ENCODE peak calls at places on chromosome 6, in eight cellular contexts. Q is A549, U is HFF-Myc, J is heart right ventricle, T is body of pancreas, X is heart left ventricle, Y is fibroblast of lung, B is cardiac fibroblast. O is an unnamed sample.

GRCh38 chr6:41040101-41040910 is 1.3 kb upstream of the UNC5CL start:
- DNase-seq in Q (peak; percentile 84), U (no peak), J (no peak), T (peak; percentile 89), X (no peak), Y (peak; percentile 39), B (peak; percentile 16), O (peak; percentile 7)

GRCh38 chr6:148973809-148974208 is 227.0 kb downstream of the UST start:
- DNase-seq in Q (peak; percentile 32), U (no peak), J (no peak), T (no peak), X (no peak), Y (peak; percentile 35), B (peak; percentile 66), O (no peak)

GRCh38 chr6:100906325-100906724 is 25.2 kb upstream of the ASCC3 start:
- DNase-seq in Q (no peak), U (no peak), J (no peak), T (no peak), X (no peak), Y (no peak), B (no peak), O (no peak)

GRCh38 chr6:27592107-27592480 is 119.2 kb upstream of the ZNF184 start:
- DNase-seq in Q (peak; percentile 51), U (no peak), J (no peak), T (no peak), X (no peak), Y (no peak), B (no peak), O (peak; percentile 7)

GRCh38 chr6:7633361-7633760 is 43.4 kb downstream of the SNRNP48 start:
- DNase-seq in Q (no peak), U (no peak), J (no peak), T (no peak), X (no peak), Y (peak; percentile 62), B (peak; percentile 61), O (peak; percentile 50)

GRCh38 chr6:63759605-63760004 is 124.0 kb downstream of the PHF3 start:
- DNase-seq in Q (peak; percentile 7), U (no peak), J (no peak), T (no peak), X (no peak), Y (no peak), B (peak; percentile 6), O (peak; percentile 3)

GRCh38 chr6:131281471-131282270 is 146.4 kb downstream of the AKAP7 start:
- DNase-seq in Q (no peak), U (no peak), J (peak; percentile 20), T (peak; percentile 54), X (peak; percentile 38), Y (peak; percentile 38), B (peak; percentile 12), O (peak; percentile 23)

GRCh38 chr6:123116370-123116769 is 120.3 kb downstream of the CLVS2 start:
- DNase-seq in Q (no peak), U (no peak), J (no peak), T (no peak), X (no peak), Y (no peak), B (no peak), O (no peak)

GRCh38 chr6:1594495-1595200 is 15.1 kb upstream of the FOXC1 start:
- DNase-seq in Q (no peak), U (no peak), J (no peak), T (no peak), X (no peak), Y (no peak), B (no peak), O (no peak)

GRCh38 chr6:1595271-1596087 is 14.2 kb upstream of the FOXC1 start:
- DNase-seq in Q (no peak), U (no peak), J (no peak), T (no peak), X (peak; percentile 25), Y (no peak), B (no peak), O (no peak)

GRCh38 chr6:1597924-1598323 is 11.8 kb upstream of the FOXC1 start:
- DNase-seq in Q (no peak), U (no peak), J (no peak), T (no peak), X (no peak), Y (no peak), B (peak; percentile 66), O (no peak)

GRCh38 chr6:1597121-1597744 is 12.5 kb upstream of the FOXC1 start:
- DNase-seq in Q (no peak), U (no peak), J (no peak), T (no peak), X (no peak), Y (no peak), B (no peak), O (no peak)

DNA sequence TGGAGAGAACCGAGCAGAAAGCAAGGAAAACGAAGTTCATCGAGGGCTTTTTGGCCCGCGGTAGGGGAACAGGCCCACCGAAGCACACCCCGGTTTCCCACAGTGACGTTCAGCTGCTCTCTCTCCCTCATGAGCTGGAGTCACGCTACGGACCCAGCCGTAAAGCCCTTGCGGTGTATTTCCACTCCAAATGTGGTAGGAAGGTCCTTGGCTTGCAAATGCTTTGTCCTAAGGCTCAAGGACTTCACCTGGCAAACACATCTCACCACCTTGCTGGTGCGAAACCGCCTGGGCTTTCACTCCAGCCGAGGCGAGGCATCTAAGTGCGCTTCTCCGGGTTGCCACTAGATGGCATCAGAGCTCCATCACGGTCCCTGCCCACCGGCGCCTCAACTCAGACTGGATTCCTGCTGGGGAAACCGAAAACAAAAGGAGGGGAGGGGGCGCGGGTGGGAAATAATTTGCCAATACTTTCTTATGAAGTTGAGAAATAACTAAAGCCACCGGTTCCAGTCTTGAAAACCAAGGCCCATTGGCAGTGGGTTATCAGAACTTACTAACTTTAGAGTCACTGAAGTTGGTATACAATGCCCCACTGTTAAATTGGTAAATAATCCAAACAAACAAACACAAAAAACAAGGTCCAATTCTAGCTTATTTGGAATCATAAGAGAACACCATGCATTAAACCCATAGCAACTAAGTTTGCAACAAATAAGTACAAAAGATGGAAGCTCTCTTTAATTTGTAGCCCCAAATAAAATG is 13.4 kb upstream of the FOXC1 start:
- DNase-seq in Q (peak; percentile 43), U (no peak), J (peak; percentile 61), T (peak; percentile 69), X (peak; percentile 38), Y (no peak), B (peak; percentile 62), O (no peak)
- H3K4me3 ChIP-seq in Q (no peak overlapping the region), U (peak overlapping the region; percentile 19), J (peak overlapping the region; percentile 11), T (no peak overlapping the region), X (peak overlapping the region; percentile 18), Y (peak overlapping the region; percentile 38), B (peak overlapping the region; percentile 28), O (no peak overlapping the region)

DNA sequence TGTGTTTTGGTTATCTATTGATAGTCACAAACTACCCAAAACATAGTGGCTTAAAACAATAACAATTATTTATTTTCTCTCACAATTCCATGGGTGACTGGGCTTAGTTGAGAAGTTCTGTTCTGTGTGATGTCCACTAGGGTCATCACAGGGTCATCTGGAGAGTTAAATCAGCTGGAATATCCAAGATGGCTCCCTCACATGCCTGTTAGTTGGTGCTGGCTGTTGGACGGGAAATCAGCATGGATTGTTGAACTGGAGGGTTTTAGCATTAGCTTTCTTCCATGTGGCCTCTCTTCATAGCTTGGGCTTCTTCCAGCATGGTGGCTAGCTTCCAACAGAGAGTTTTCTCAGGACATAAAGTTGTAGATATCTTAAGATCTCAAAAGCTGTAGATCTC is 19.5 kb downstream of the MARCKS start:
- DNase-seq in Q (peak; percentile 13), U (no peak), J (no peak), T (no peak), X (no peak), Y (no peak), B (no peak), O (no peak)
- TF ChIP-seq CTCF in Q (no peak), U (no peak), J (no peak), T (no peak), X (no peak), Y (no peak), B (no peak), O (no peak)

GRCh38 chr6:31777667-31778050 is 531 bp upstream of the VWA7 start:
- DNase-seq in Q (no peak), U (no peak), J (no peak), T (no peak), X (no peak), Y (no peak), B (no peak), O (no peak)

GRCh38 chr6:31776563-31776960 is 566 bp downstream of the VWA7 start:
- DNase-seq in Q (peak; percentile 24), U (no peak), J (no peak), T (no peak), X (no peak), Y (no peak), B (no peak), O (no peak)

GRCh38 chr6:31778193-31778592 is 1.1 kb upstream of the VWA7 start:
- DNase-seq in Q (no peak), U (no peak), J (no peak), T (no peak), X (no peak), Y (no peak), B (no peak), O (no peak)

GRCh38 chr6:31775633-31776263 is 1.4 kb downstream of the VWA7 start:
- DNase-seq in Q (no peak), U (no peak), J (no peak), T (no peak), X (no peak), Y (no peak), B (no peak), O (no peak)

DNA sequence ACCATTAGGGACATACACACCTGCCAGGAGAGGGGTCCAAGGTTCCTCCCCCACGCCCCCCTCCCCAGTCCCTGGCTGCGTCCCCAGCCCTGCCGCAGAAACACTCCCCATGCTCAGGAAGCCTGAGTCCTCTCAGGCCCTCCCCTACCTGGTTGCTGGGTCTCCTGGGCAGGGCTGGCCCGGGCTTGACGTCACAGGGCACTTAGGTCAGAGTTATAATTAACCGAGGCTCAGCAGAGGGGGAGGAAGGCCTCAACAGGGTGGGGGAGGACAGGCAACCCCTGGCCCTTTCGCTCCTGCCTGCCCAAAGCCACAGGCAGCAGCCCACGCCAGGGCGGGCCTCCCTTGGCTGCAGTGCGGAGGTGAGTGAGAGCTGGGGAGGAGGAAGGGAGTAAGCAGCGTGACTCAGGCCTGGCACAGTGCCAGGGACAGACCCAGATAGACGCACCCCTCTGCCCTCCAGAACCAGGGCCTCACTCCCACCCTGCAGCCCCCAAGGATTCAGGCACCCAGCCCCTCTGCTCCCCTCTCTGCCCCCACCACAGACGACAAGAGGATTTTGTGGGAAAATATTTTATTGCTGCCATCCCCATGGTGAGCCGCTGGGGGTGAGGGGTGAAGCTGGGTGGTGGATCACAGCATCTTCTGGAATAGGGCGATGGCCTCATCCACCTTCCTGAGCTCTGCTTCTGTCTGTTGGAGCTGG is at the start of gene VWA7:
- DNase-seq in Q (peak; percentile 87), U (peak; percentile 44), J (peak; percentile 77), T (peak; percentile 89), X (peak; percentile 78), Y (peak; percentile 79), B (peak; percentile 85), O (peak; percentile 66)
- H3K4me3 ChIP-seq in Q (peak within 1 kb of the TSS; percentile 21), U (no peak within 1 kb of the TSS), J (peak within 1 kb of the TSS; percentile 24), T (no peak within 1 kb of the TSS), X (peak within 1 kb of the TSS; percentile 40), Y (no peak within 1 kb of the TSS), B (no peak within 1 kb of the TSS), O (no peak within 1 kb of the TSS)

DNA sequence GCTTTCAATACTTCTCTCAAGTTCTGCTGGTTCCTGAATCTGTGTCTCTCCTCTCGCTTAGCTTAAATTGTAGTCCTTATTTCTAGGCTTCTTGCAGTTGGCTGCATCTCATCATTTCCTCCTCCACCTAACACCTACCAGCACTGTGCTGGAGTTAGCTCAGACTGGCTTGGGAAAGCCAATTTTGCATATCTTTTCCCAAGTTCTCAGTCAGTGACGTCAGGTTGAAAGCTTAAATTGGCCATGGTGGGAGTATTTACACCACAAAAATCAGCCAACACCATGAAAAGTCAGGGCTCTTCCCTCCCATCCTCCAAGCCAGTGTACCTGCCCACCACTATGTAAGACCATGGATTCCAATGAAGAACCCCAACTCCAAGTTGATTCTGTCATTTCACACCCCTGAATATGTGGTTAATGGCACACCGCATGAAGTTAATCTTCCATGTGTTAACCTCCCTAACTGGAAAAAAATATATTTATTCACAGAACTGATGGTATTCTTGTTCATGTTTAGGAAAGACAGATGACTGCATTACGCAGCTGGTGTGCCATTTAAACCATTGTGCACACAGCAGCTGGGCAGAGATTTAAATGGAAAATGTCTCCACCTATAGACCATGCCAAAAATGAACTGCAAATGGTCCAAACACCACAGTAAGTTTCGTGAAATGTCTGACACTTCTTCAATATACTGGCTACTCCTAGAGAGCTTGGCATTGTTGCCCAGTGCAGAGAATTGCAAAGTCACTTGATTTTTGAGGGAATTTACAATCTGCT is 274.1 kb upstream of the MAP3K7 start:
- DNase-seq in Q (peak; percentile 6), U (no peak), J (no peak), T (no peak), X (no peak), Y (no peak), B (no peak), O (no peak)
- TF ChIP-seq CTCF in Q (no peak), U (no peak), J (no peak), T (no peak), X (no peak), Y (no peak), B (no peak), O (no peak)